ENCODE peak calls at places on chromosomes 2 and 18, in nine cellular contexts. One of them, this sample, is unnamed.
A peak's percentile ranks its signal among the peaks of the same experiment; 100 is the strongest.

GRCh38 chr2:152497481-152498052 is 162.6 kb downstream of the FMNL2 start:
- DNase-seq in endodermal cell: no peak
- DNase-seq in effector CD4-positive, alpha-beta T cell: no peak
- DNase-seq in GM23248: no peak
- DNase-seq in NCI-H510A: no peak
- DNase-seq in cardiac fibroblast: peak; percentile 68
- DNase-seq in MCF 10A: peak; percentile 68
- DNase-seq in amniotic stem cell: no peak
- DNase-seq in caudate nucleus: no peak
- DNase-seq in this sample: no peak

GRCh38 chr18:1047406-1047805 is 142.7 kb downstream of the ADCYAP1 start:
- DNase-seq in MCF 10A: no peak
- DNase-seq in amniotic stem cell: peak; percentile 17
- DNase-seq in NCI-H510A: no peak
- DNase-seq in cardiac fibroblast: peak; percentile 22
- DNase-seq in GM23248: peak; percentile 47
- DNase-seq in caudate nucleus: no peak
- DNase-seq in effector CD4-positive, alpha-beta T cell: no peak
- DNase-seq in endodermal cell: no peak
- DNase-seq in this sample: no peak

GRCh38 chr2:169827272-169828140 is at the start of gene UBR3:
- DNase-seq in GM23248: peak; percentile 97
- DNase-seq in amniotic stem cell: peak; percentile 92
- DNase-seq in caudate nucleus: peak; percentile 88
- DNase-seq in cardiac fibroblast: peak; percentile 93
- DNase-seq in NCI-H510A: peak; percentile 96
- DNase-seq in MCF 10A: peak; percentile 89
- DNase-seq in endodermal cell: peak; percentile 96
- DNase-seq in effector CD4-positive, alpha-beta T cell: peak; percentile 88
- DNase-seq in this sample: peak; percentile 90

GRCh38 chr2:239549711-239550265 is 149.0 kb upstream of the HDAC4 start:
- DNase-seq in MCF 10A: no peak
- DNase-seq in amniotic stem cell: no peak
- DNase-seq in NCI-H510A: no peak
- DNase-seq in caudate nucleus: no peak
- DNase-seq in GM23248: no peak
- DNase-seq in effector CD4-positive, alpha-beta T cell: no peak
- DNase-seq in cardiac fibroblast: no peak
- DNase-seq in endodermal cell: no peak
- DNase-seq in this sample: no peak

GRCh38 chr18:63083555-63083954 is 236.0 kb downstream of the BCL2 start:
- DNase-seq in GM23248: peak; percentile 42
- DNase-seq in amniotic stem cell: no peak
- DNase-seq in cardiac fibroblast: peak; percentile 15
- DNase-seq in endodermal cell: no peak
- DNase-seq in MCF 10A: peak; percentile 71
- DNase-seq in caudate nucleus: no peak
- DNase-seq in NCI-H510A: no peak
- DNase-seq in effector CD4-positive, alpha-beta T cell: no peak
- DNase-seq in this sample: no peak

GRCh38 chr2:120944575-120944974 is 208.9 kb downstream of the GLI2 start:
- DNase-seq in amniotic stem cell: no peak
- DNase-seq in MCF 10A: no peak
- DNase-seq in NCI-H510A: no peak
- DNase-seq in effector CD4-positive, alpha-beta T cell: no peak
- DNase-seq in caudate nucleus: no peak
- DNase-seq in cardiac fibroblast: no peak
- DNase-seq in endodermal cell: no peak
- DNase-seq in GM23248: no peak
- DNase-seq in this sample: no peak

GRCh38 chr2:105573910-105574655 is 170.6 kb upstream of the NCK2 start:
- DNase-seq in NCI-H510A: no peak
- DNase-seq in MCF 10A: no peak
- DNase-seq in cardiac fibroblast: no peak
- DNase-seq in GM23248: no peak
- DNase-seq in amniotic stem cell: no peak
- DNase-seq in endodermal cell: no peak
- DNase-seq in effector CD4-positive, alpha-beta T cell: no peak
- DNase-seq in caudate nucleus: no peak
- DNase-seq in this sample: no peak

GRCh38 chr2:88123164-88123974 is 4.5 kb downstream of the FABP1 start:
- DNase-seq in caudate nucleus: no peak
- DNase-seq in GM23248: no peak
- DNase-seq in cardiac fibroblast: no peak
- DNase-seq in MCF 10A: no peak
- DNase-seq in NCI-H510A: no peak
- DNase-seq in endodermal cell: no peak
- DNase-seq in effector CD4-positive, alpha-beta T cell: no peak
- DNase-seq in amniotic stem cell: no peak
- DNase-seq in this sample: no peak

GRCh38 chr2:223042704-223043118 is 9.3 kb upstream of the KCNE4 start:
- DNase-seq in effector CD4-positive, alpha-beta T cell: no peak
- DNase-seq in cardiac fibroblast: peak; percentile 56
- DNase-seq in amniotic stem cell: no peak
- DNase-seq in MCF 10A: no peak
- DNase-seq in NCI-H510A: no peak
- DNase-seq in GM23248: peak; percentile 64
- DNase-seq in caudate nucleus: no peak
- DNase-seq in endodermal cell: no peak
- DNase-seq in this sample: no peak

GRCh38 chr2:152715854-152716428 is 1.3 kb downstream of the PRPF40A start:
- DNase-seq in NCI-H510A: peak; percentile 4
- DNase-seq in effector CD4-positive, alpha-beta T cell: no peak
- DNase-seq in caudate nucleus: no peak
- DNase-seq in amniotic stem cell: no peak
- DNase-seq in MCF 10A: peak; percentile 65
- DNase-seq in GM23248: peak; percentile 67
- DNase-seq in cardiac fibroblast: peak; percentile 53
- DNase-seq in endodermal cell: peak; percentile 79
- DNase-seq in this sample: peak; percentile 2